ENCODE peak calls at places on chromosomes 16 and 17, in eight cellular contexts. O, Y, P, R, I, K, Q and F are unnamed samples.

GRCh38 chr17:51017270-51017669 is 103.4 kb downstream of the SPAG9 start:
- DNase-seq in O (no peak), Y (no peak), P (no peak), R (no peak), I (no peak), K (no peak), Q (no peak), F (no peak)

GRCh38 chr17:57948555-57949420 is 6.4 kb downstream of the CUEDC1 start:
- DNase-seq in O (peak), Y (no peak), P (no peak), R (peak), I (peak), K (no peak), Q (no peak), F (peak)

GRCh38 chr17:50953831-50954601 is 87.9 kb upstream of the TOB1 start:
- DNase-seq in O (no peak), Y (no peak), P (no peak), R (peak), I (no peak), K (no peak), Q (peak), F (peak)

GRCh38 chr17:17494499-17495447 is 1.4 kb downstream of the RASD1 start:
- DNase-seq in O (peak), Y (peak), P (no peak), R (peak), I (no peak), K (no peak), Q (peak), F (no peak)

GRCh38 chr16:74844041-74844826 is 69.6 kb upstream of the FA2H start:
- DNase-seq in O (no peak), Y (no peak), P (no peak), R (no peak), I (no peak), K (no peak), Q (no peak), F (peak)

GRCh38 chr16:8776193-8776592 is 21.2 kb downstream of the TMEM186 start:
- DNase-seq in O (no peak), Y (no peak), P (no peak), R (no peak), I (no peak), K (no peak), Q (no peak), F (no peak)

GRCh38 chr17:48552453-48553189 is 7.7 kb upstream of the HOXB2 start:
- DNase-seq in O (no peak), Y (no peak), P (no peak), R (no peak), I (no peak), K (no peak), Q (peak), F (peak)

GRCh38 chr16:21235199-21235585 is 1.7 kb downstream of the ANKS4B start:
- DNase-seq in O (no peak), Y (no peak), P (no peak), R (no peak), I (no peak), K (no peak), Q (no peak), F (no peak)

GRCh38 chr17:27743288-27743885 is 56.9 kb downstream of the NOS2 start:
- DNase-seq in O (no peak), Y (no peak), P (no peak), R (no peak), I (no peak), K (no peak), Q (no peak), F (no peak)

GRCh38 chr17:18987230-18987610 is 17.3 kb downstream of the FAM83G start:
- DNase-seq in O (no peak), Y (no peak), P (no peak), R (no peak), I (no peak), K (no peak), Q (no peak), F (no peak)

GRCh38 chr17:73308017-73308823 is 3.6 kb downstream of the CDC42EP4 start:
- DNase-seq in O (peak), Y (no peak), P (peak), R (no peak), I (no peak), K (no peak), Q (no peak), F (peak)

GRCh38 chr16:29926675-29927522 is 873 bp upstream of the KCTD13 start:
- DNase-seq in O (no peak), Y (no peak), P (no peak), R (no peak), I (no peak), K (no peak), Q (peak), F (no peak)

GRCh38 chr17:29379084-29379811 is 10.9 kb upstream of the TAOK1 start:
- DNase-seq in O (no peak), Y (no peak), P (no peak), R (no peak), I (no peak), K (no peak), Q (no peak), F (no peak)

GRCh38 chr16:80852261-80852872 is 48.0 kb upstream of the CDYL2 start:
- DNase-seq in O (no peak), Y (no peak), P (no peak), R (peak), I (no peak), K (no peak), Q (peak), F (peak)

GRCh38 chr17:6996256-6997111 is 635 bp downstream of the ALOX12 start:
- DNase-seq in O (no peak), Y (peak), P (no peak), R (no peak), I (no peak), K (no peak), Q (no peak), F (no peak)

GRCh38 chr16:82404586-82405315 is 222.0 kb upstream of the CDH13 start:
- DNase-seq in O (no peak), Y (no peak), P (no peak), R (no peak), I (no peak), K (no peak), Q (no peak), F (no peak)

GRCh38 chr16:69181-69580 is 3.2 kb downstream of the RHBDF1 start:
- DNase-seq in O (no peak), Y (no peak), P (no peak), R (no peak), I (no peak), K (no peak), Q (no peak), F (no peak)

GRCh38 chr16:31701734-31702133 is 171.9 kb upstream of the ZNF267 start:
- DNase-seq in O (no peak), Y (no peak), P (no peak), R (no peak), I (no peak), K (no peak), Q (no peak), F (no peak)

GRCh38 chr16:7246578-7246977 is 86.1 kb upstream of the RBFOX1 start:
- DNase-seq in O (no peak), Y (no peak), P (peak), R (no peak), I (no peak), K (no peak), Q (peak), F (no peak)

GRCh38 chr16:56589141-56590039 is at the start of gene MT3:
- DNase-seq in O (no peak), Y (peak), P (no peak), R (no peak), I (no peak), K (no peak), Q (peak), F (no peak)

GRCh38 chr16:12744860-12745259 is 58.8 kb downstream of the CPPED1 start:
- DNase-seq in O (no peak), Y (no peak), P (no peak), R (no peak), I (no peak), K (no peak), Q (no peak), F (no peak)

GRCh38 chr17:76682306-76682705 is 28.5 kb downstream of the MXRA7 start:
- DNase-seq in O (no peak), Y (no peak), P (no peak), R (no peak), I (no peak), K (no peak), Q (no peak), F (peak)

GRCh38 chr17:68172461-68172954 is 75.3 kb upstream of the AMZ2 start:
- DNase-seq in O (peak), Y (no peak), P (no peak), R (peak), I (no peak), K (no peak), Q (peak), F (peak)

GRCh38 chr17:31758646-31759045 is 100.4 kb downstream of the COPRS start:
- DNase-seq in O (no peak), Y (no peak), P (no peak), R (no peak), I (no peak), K (no peak), Q (no peak), F (peak)

GRCh38 chr17:41906465-41907184 is 12.1 kb downstream of the ACLY start:
- DNase-seq in O (no peak), Y (no peak), P (no peak), R (no peak), I (no peak), K (no peak), Q (no peak), F (peak)

GRCh38 chr17:78890111-78890897 is 12.7 kb downstream of the CEP295NL start:
- DNase-seq in O (peak), Y (peak), P (no peak), R (peak), I (no peak), K (no peak), Q (no peak), F (no peak)

GRCh38 chr17:38425744-38426143 is 2.5 kb upstream of the ARHGAP23 start:
- DNase-seq in O (no peak), Y (no peak), P (no peak), R (no peak), I (no peak), K (no peak), Q (no peak), F (no peak)

GRCh38 chr17:3656353-3656752 is 12.0 kb downstream of the TAX1BP3 start:
- DNase-seq in O (no peak), Y (peak), P (no peak), R (no peak), I (no peak), K (no peak), Q (no peak), F (no peak)

GRCh38 chr17:58329808-58330543 is 1.4 kb upstream of the TSPOAP1 start:
- DNase-seq in O (no peak), Y (no peak), P (no peak), R (peak), I (no peak), K (peak), Q (no peak), F (no peak)

DNA sequence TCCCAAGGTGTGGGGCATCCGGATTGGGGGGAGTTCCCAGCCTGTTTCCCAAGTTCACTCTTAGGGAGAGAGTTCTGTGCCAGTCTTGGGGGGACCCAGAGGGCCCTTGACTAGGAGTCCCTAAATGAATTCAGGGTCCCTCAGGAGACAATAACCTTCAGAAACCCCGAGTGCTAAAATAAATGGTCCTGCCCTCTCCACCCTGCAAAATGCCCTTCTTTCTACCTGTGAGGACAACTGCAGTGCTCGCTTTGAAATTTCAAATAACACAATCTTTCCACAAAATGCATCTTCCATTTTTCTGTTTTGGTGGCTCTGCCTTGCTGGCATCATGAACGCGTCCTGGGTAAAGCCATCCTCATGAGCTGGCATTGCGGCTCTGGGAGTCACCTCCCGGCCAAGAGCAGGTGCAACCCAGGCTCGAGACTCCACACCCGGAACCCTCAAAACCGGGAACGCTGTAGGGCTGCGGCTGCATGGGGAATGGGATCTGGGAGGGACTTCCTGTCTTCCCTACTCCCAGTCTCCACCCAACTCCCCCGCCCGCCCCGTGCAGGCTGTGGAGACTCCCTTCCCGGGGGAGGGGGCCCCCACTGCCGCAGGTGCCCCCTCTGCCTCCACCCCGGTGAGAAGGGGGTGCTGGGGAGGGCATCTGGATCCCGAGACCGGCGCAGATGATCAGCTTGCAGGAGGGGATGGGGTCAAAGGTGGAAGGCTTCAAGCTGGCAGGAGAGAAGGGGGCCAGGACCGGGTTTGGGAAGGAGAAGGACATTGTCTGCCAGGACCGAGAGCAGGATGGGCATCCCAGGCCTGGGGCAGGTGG is at the start of gene ZNF205:
- DNase-seq in O (peak), Y (peak), P (peak), R (peak), I (no peak), K (no peak), Q (peak), F (peak)
- TF ChIP-seq CTCF in O (no peak), Y (no peak), P (no peak), R (no peak), I (no peak), K (no peak), Q (no peak), F (no peak)

DNA sequence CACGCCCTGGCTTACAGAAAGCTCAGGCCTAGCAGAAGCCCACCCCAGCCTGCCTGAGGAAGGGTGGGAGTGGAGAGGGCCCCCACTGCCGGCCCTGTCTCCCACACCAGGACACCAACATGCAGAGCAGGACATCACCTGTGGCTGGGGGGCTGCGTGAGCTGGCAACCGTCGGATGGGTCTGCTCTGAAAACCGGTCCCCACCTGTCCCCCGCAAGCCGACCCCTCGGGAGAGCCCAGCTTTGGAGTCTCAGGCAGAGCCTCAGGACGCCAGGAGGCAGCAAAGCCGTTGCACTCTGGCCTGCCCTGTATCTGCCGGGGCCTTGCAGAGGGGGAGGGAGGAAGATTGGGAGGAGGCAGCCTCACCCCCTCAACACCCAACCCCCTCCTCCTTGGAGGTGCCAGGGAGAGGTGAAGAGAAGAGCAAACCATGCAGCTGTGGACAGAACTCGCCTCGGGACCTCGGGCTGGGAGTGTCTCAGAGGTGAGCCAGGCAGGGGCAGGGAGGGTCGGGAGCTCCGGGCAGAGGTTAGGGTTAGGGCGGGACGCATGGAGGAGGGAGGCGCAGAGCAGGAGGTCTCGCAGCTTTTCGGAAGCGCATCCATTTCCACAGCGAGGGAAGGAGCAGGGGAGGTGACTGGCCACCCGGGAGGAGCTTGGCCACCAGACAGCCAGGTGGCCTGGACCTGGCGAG is 30.4 kb upstream of the ZC3H18 start:
- DNase-seq in O (no peak), Y (no peak), P (no peak), R (no peak), I (no peak), K (no peak), Q (no peak), F (no peak)
- TF ChIP-seq CTCF in O (no peak), Y (no peak), P (no peak), R (no peak), I (no peak), K (peak), Q (no peak), F (peak)

GRCh38 chr17:15233022-15233805 is 31.9 kb downstream of the PMP22 start:
- DNase-seq in O (no peak), Y (no peak), P (no peak), R (no peak), I (peak), K (no peak), Q (no peak), F (peak)
- TF ChIP-seq CTCF in O (no peak), Y (peak), P (no peak), R (no peak), I (peak), K (no peak), Q (no peak), F (peak)

DNA sequence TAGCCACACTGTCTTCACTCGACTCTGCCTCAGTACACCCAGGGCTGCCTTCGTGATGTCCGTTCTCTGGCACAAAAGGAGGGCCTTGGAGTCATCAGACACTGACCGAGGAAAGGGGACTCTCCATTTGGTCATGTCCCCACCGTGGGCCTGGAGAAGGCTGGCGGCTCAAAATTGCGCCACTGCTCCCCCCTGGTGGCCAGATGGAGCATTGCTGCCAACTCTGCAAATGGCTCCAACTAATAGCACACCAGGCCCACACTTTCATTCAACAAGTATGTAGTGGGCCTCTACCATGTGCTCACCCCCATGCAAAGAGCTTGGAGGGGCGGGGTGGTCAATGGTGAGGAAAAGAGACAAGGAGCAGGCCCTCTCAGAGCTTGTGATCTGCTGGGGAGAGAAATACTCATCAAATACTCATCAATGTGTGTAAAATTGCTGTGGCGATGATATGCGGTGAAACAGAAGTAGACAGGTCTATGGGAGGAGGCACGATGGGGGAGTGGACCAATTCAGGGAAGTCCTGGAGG is 5.2 kb upstream of the GRIN2C start:
- DNase-seq in O (peak), Y (no peak), P (no peak), R (peak), I (no peak), K (no peak), Q (peak), F (peak)
- TF ChIP-seq CTCF in O (peak), Y (peak), P (peak), R (peak), I (peak), K (peak), Q (peak), F (peak)

DNA sequence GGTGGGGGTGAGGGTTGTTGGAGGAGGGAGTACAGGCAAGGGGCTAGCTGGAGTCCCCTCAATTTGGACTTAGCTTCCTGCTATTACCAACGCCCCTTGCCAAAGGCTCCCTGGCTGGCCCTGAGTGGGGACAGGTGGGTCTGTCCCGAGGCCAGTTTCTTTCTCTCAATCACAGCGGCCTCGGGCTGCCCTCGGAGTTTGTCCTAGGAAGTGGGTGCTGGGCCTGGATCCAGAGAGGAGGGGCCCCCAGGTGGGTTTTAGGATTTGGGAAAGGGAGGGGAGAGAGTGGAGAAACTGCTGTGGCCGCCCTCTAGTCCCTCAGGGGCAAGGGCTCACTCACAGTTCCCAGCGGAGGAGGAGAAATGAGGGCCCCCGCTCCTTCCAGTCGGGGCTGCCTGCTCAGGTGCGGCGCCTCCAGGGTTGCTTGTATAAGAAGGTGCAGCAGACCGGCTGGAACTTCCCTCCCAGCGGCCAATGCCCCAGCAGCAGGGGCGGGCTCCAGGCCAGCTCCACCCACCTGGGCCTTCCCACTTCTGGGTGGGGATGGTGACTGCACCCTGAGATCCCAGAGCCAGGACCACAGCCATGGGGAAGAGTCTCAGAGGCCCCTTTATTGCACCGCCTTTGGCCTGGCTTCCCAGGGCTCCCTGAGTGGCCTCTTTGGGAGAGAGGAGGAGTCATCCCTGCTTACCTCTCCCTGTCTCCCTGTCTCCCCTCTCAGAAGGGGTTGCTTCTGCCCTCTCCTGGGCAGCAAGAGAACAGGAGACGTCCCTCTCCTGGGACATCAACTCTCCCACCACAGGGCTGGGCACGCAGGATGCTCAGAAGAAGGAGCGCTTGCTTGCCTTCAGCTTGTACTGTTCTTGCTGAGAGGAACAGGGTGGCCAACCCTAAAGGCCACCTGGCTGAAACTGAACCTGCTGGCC is 112.0 kb upstream of the SMURF2 start:
- DNase-seq in O (peak), Y (peak), P (no peak), R (peak), I (no peak), K (no peak), Q (peak), F (peak)
- TF ChIP-seq CTCF in O (no peak), Y (no peak), P (no peak), R (peak), I (peak), K (peak), Q (peak), F (peak)

DNA sequence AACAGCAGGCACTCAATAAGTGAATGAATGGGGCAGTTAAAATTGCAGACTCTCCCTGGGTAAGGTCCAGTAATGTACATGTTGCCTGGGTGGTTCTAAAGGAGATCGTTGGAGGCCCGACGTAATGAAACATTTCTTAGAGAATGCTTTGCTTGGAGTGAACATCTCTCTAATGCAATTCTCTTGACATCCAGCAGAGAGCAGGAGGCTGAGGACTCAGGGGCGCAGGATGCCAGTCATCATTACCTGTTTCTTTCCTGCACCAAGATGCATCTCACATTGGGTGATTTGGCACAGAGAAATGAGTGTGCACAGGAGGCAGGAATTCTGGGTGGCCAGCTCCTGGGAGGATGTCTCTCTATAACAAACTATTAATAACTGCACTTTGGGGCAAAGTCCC is 130.3 kb upstream of the RBBP6 start:
- DNase-seq in O (no peak), Y (no peak), P (no peak), R (peak), I (no peak), K (no peak), Q (no peak), F (no peak)
- TF ChIP-seq CTCF in O (no peak), Y (no peak), P (no peak), R (peak), I (no peak), K (peak), Q (peak), F (no peak)